ENCODE peak calls at places on chromosomes 7 and 10, in seven cellular contexts. One of them, this sample, is unnamed.

GRCh38 chr10:809671-810350 is 120.3 kb upstream of the DIP2C start:
- DNase-seq in naive thymus-derived CD8-positive, alpha-beta T cell: no peak
- DNase-seq in activated CD8-positive, alpha-beta memory T cell treated with anti-CD3 and anti-CD28 coated beads, Interleukin-2, amount 50 U/mL, for 48 hours: no peak
- DNase-seq in DMS153: no peak
- DNase-seq in myocyte: no peak
- DNase-seq in NCI-H345: no peak
- DNase-seq in posterior cingulate gyrus: no peak
- DNase-seq in this sample: no peak

GRCh38 chr7:13067036-13067435 is 379.6 kb downstream of the ARL4A start:
- DNase-seq in posterior cingulate gyrus: no peak
- DNase-seq in naive thymus-derived CD8-positive, alpha-beta T cell: no peak
- DNase-seq in NCI-H345: peak
- DNase-seq in myocyte: peak
- DNase-seq in activated CD8-positive, alpha-beta memory T cell treated with anti-CD3 and anti-CD28 coated beads, Interleukin-2, amount 50 U/mL, for 48 hours: no peak
- DNase-seq in DMS153: no peak
- DNase-seq in this sample: peak

GRCh38 chr7:4282434-4283223 is 399.5 kb upstream of the FOXK1 start:
- DNase-seq in myocyte: peak
- DNase-seq in activated CD8-positive, alpha-beta memory T cell treated with anti-CD3 and anti-CD28 coated beads, Interleukin-2, amount 50 U/mL, for 48 hours: no peak
- DNase-seq in NCI-H345: no peak
- DNase-seq in naive thymus-derived CD8-positive, alpha-beta T cell: no peak
- DNase-seq in DMS153: no peak
- DNase-seq in posterior cingulate gyrus: no peak
- DNase-seq in this sample: no peak

GRCh38 chr7:37377231-37377630 is 71.4 kb downstream of the ELMO1 start:
- DNase-seq in activated CD8-positive, alpha-beta memory T cell treated with anti-CD3 and anti-CD28 coated beads, Interleukin-2, amount 50 U/mL, for 48 hours: no peak
- DNase-seq in DMS153: no peak
- DNase-seq in naive thymus-derived CD8-positive, alpha-beta T cell: no peak
- DNase-seq in myocyte: no peak
- DNase-seq in posterior cingulate gyrus: no peak
- DNase-seq in NCI-H345: no peak
- DNase-seq in this sample: no peak

GRCh38 chr10:127928021-127928806 is 21.3 kb downstream of the PTPRE start:
- DNase-seq in NCI-H345: no peak
- DNase-seq in posterior cingulate gyrus: no peak
- DNase-seq in DMS153: no peak
- DNase-seq in naive thymus-derived CD8-positive, alpha-beta T cell: no peak
- DNase-seq in activated CD8-positive, alpha-beta memory T cell treated with anti-CD3 and anti-CD28 coated beads, Interleukin-2, amount 50 U/mL, for 48 hours: no peak
- DNase-seq in myocyte: no peak
- DNase-seq in this sample: no peak

GRCh38 chr7:155380986-155381851 is 76.7 kb upstream of the EN2 start:
- DNase-seq in myocyte: no peak
- DNase-seq in activated CD8-positive, alpha-beta memory T cell treated with anti-CD3 and anti-CD28 coated beads, Interleukin-2, amount 50 U/mL, for 48 hours: no peak
- DNase-seq in NCI-H345: no peak
- DNase-seq in posterior cingulate gyrus: no peak
- DNase-seq in DMS153: no peak
- DNase-seq in naive thymus-derived CD8-positive, alpha-beta T cell: no peak
- DNase-seq in this sample: no peak

GRCh38 chr10:63593576-63593975 is 72.4 kb downstream of the REEP3 start:
- DNase-seq in naive thymus-derived CD8-positive, alpha-beta T cell: no peak
- DNase-seq in NCI-H345: no peak
- DNase-seq in DMS153: no peak
- DNase-seq in activated CD8-positive, alpha-beta memory T cell treated with anti-CD3 and anti-CD28 coated beads, Interleukin-2, amount 50 U/mL, for 48 hours: no peak
- DNase-seq in posterior cingulate gyrus: no peak
- DNase-seq in myocyte: no peak
- DNase-seq in this sample: no peak

GRCh38 chr7:113154128-113154527 is 35.8 kb upstream of the SMIM30 start:
- DNase-seq in NCI-H345: no peak
- DNase-seq in myocyte: no peak
- DNase-seq in activated CD8-positive, alpha-beta memory T cell treated with anti-CD3 and anti-CD28 coated beads, Interleukin-2, amount 50 U/mL, for 48 hours: no peak
- DNase-seq in naive thymus-derived CD8-positive, alpha-beta T cell: no peak
- DNase-seq in DMS153: no peak
- DNase-seq in posterior cingulate gyrus: no peak
- DNase-seq in this sample: no peak

GRCh38 chr7:2996141-2996540 is 47.5 kb downstream of the CARD11 start:
- DNase-seq in naive thymus-derived CD8-positive, alpha-beta T cell: no peak
- DNase-seq in posterior cingulate gyrus: no peak
- DNase-seq in activated CD8-positive, alpha-beta memory T cell treated with anti-CD3 and anti-CD28 coated beads, Interleukin-2, amount 50 U/mL, for 48 hours: no peak
- DNase-seq in NCI-H345: peak
- DNase-seq in DMS153: no peak
- DNase-seq in myocyte: no peak
- DNase-seq in this sample: no peak

GRCh38 chr7:147088916-147089315 is 972.3 kb downstream of the CNTNAP2 start:
- DNase-seq in NCI-H345: peak
- DNase-seq in posterior cingulate gyrus: no peak
- DNase-seq in activated CD8-positive, alpha-beta memory T cell treated with anti-CD3 and anti-CD28 coated beads, Interleukin-2, amount 50 U/mL, for 48 hours: no peak
- DNase-seq in naive thymus-derived CD8-positive, alpha-beta T cell: no peak
- DNase-seq in myocyte: peak
- DNase-seq in DMS153: peak
- DNase-seq in this sample: no peak

GRCh38 chr7:157497744-157498541 is 161.1 kb downstream of the DNAJB6 start:
- DNase-seq in myocyte: no peak
- DNase-seq in naive thymus-derived CD8-positive, alpha-beta T cell: no peak
- DNase-seq in activated CD8-positive, alpha-beta memory T cell treated with anti-CD3 and anti-CD28 coated beads, Interleukin-2, amount 50 U/mL, for 48 hours: peak
- DNase-seq in NCI-H345: no peak
- DNase-seq in posterior cingulate gyrus: no peak
- DNase-seq in DMS153: no peak
- DNase-seq in this sample: peak

GRCh38 chr7:92034116-92034515 is 93.5 kb downstream of the AKAP9 start:
- DNase-seq in DMS153: no peak
- DNase-seq in myocyte: peak
- DNase-seq in activated CD8-positive, alpha-beta memory T cell treated with anti-CD3 and anti-CD28 coated beads, Interleukin-2, amount 50 U/mL, for 48 hours: no peak
- DNase-seq in NCI-H345: no peak
- DNase-seq in posterior cingulate gyrus: no peak
- DNase-seq in naive thymus-derived CD8-positive, alpha-beta T cell: no peak
- DNase-seq in this sample: no peak

GRCh38 chr7:106071999-106072714 is 40.0 kb downstream of the SYPL1 start:
- DNase-seq in posterior cingulate gyrus: no peak
- DNase-seq in NCI-H345: peak
- DNase-seq in activated CD8-positive, alpha-beta memory T cell treated with anti-CD3 and anti-CD28 coated beads, Interleukin-2, amount 50 U/mL, for 48 hours: no peak
- DNase-seq in naive thymus-derived CD8-positive, alpha-beta T cell: no peak
- DNase-seq in myocyte: no peak
- DNase-seq in DMS153: peak
- DNase-seq in this sample: peak

GRCh38 chr10:68224810-68225209 is 7.1 kb downstream of the ATOH7 start:
- DNase-seq in naive thymus-derived CD8-positive, alpha-beta T cell: no peak
- DNase-seq in activated CD8-positive, alpha-beta memory T cell treated with anti-CD3 and anti-CD28 coated beads, Interleukin-2, amount 50 U/mL, for 48 hours: no peak
- DNase-seq in DMS153: no peak
- DNase-seq in myocyte: no peak
- DNase-seq in posterior cingulate gyrus: no peak
- DNase-seq in NCI-H345: no peak
- DNase-seq in this sample: no peak

GRCh38 chr7:84237533-84238173 is 43.1 kb upstream of the SEMA3A start:
- DNase-seq in NCI-H345: no peak
- DNase-seq in myocyte: no peak
- DNase-seq in DMS153: no peak
- DNase-seq in naive thymus-derived CD8-positive, alpha-beta T cell: no peak
- DNase-seq in posterior cingulate gyrus: no peak
- DNase-seq in activated CD8-positive, alpha-beta memory T cell treated with anti-CD3 and anti-CD28 coated beads, Interleukin-2, amount 50 U/mL, for 48 hours: no peak
- DNase-seq in this sample: no peak

GRCh38 chr7:42186181-42186580 is 50.8 kb downstream of the GLI3 start:
- DNase-seq in DMS153: no peak
- DNase-seq in NCI-H345: no peak
- DNase-seq in activated CD8-positive, alpha-beta memory T cell treated with anti-CD3 and anti-CD28 coated beads, Interleukin-2, amount 50 U/mL, for 48 hours: no peak
- DNase-seq in posterior cingulate gyrus: no peak
- DNase-seq in naive thymus-derived CD8-positive, alpha-beta T cell: no peak
- DNase-seq in myocyte: no peak
- DNase-seq in this sample: no peak

GRCh38 chr10:34838366-34838900 is 23.3 kb upstream of the PARD3 start:
- DNase-seq in activated CD8-positive, alpha-beta memory T cell treated with anti-CD3 and anti-CD28 coated beads, Interleukin-2, amount 50 U/mL, for 48 hours: no peak
- DNase-seq in DMS153: no peak
- DNase-seq in naive thymus-derived CD8-positive, alpha-beta T cell: no peak
- DNase-seq in myocyte: no peak
- DNase-seq in posterior cingulate gyrus: no peak
- DNase-seq in NCI-H345: no peak
- DNase-seq in this sample: no peak

GRCh38 chr7:144738708-144739314 is 97.0 kb downstream of the TPK1 start:
- DNase-seq in posterior cingulate gyrus: no peak
- DNase-seq in naive thymus-derived CD8-positive, alpha-beta T cell: no peak
- DNase-seq in myocyte: peak
- DNase-seq in NCI-H345: peak
- DNase-seq in activated CD8-positive, alpha-beta memory T cell treated with anti-CD3 and anti-CD28 coated beads, Interleukin-2, amount 50 U/mL, for 48 hours: no peak
- DNase-seq in DMS153: peak
- DNase-seq in this sample: peak

GRCh38 chr7:140079121-140079536 is 16.4 kb upstream of the PARP12 start:
- DNase-seq in posterior cingulate gyrus: no peak
- DNase-seq in naive thymus-derived CD8-positive, alpha-beta T cell: no peak
- DNase-seq in activated CD8-positive, alpha-beta memory T cell treated with anti-CD3 and anti-CD28 coated beads, Interleukin-2, amount 50 U/mL, for 48 hours: no peak
- DNase-seq in NCI-H345: no peak
- DNase-seq in myocyte: peak
- DNase-seq in DMS153: peak
- DNase-seq in this sample: no peak

GRCh38 chr10:31418481-31418880 is 99.5 kb downstream of the ZEB1 start:
- DNase-seq in myocyte: no peak
- DNase-seq in DMS153: no peak
- DNase-seq in NCI-H345: no peak
- DNase-seq in activated CD8-positive, alpha-beta memory T cell treated with anti-CD3 and anti-CD28 coated beads, Interleukin-2, amount 50 U/mL, for 48 hours: no peak
- DNase-seq in naive thymus-derived CD8-positive, alpha-beta T cell: no peak
- DNase-seq in posterior cingulate gyrus: no peak
- DNase-seq in this sample: no peak

GRCh38 chr10:22630229-22631174 is 83.9 kb downstream of the PIP4K2A start:
- DNase-seq in NCI-H345: no peak
- DNase-seq in DMS153: no peak
- DNase-seq in activated CD8-positive, alpha-beta memory T cell treated with anti-CD3 and anti-CD28 coated beads, Interleukin-2, amount 50 U/mL, for 48 hours: no peak
- DNase-seq in naive thymus-derived CD8-positive, alpha-beta T cell: no peak
- DNase-seq in myocyte: no peak
- DNase-seq in posterior cingulate gyrus: no peak
- DNase-seq in this sample: no peak

GRCh38 chr10:34723746-34724145 is 91.3 kb downstream of the PARD3 start:
- DNase-seq in posterior cingulate gyrus: peak
- DNase-seq in activated CD8-positive, alpha-beta memory T cell treated with anti-CD3 and anti-CD28 coated beads, Interleukin-2, amount 50 U/mL, for 48 hours: no peak
- DNase-seq in naive thymus-derived CD8-positive, alpha-beta T cell: no peak
- DNase-seq in DMS153: peak
- DNase-seq in myocyte: peak
- DNase-seq in NCI-H345: peak
- DNase-seq in this sample: peak

GRCh38 chr10:131947631-131948347 is 33.9 kb downstream of the BNIP3 start:
- DNase-seq in DMS153: no peak
- DNase-seq in naive thymus-derived CD8-positive, alpha-beta T cell: no peak
- DNase-seq in myocyte: peak
- DNase-seq in activated CD8-positive, alpha-beta memory T cell treated with anti-CD3 and anti-CD28 coated beads, Interleukin-2, amount 50 U/mL, for 48 hours: no peak
- DNase-seq in NCI-H345: no peak
- DNase-seq in posterior cingulate gyrus: no peak
- DNase-seq in this sample: no peak

GRCh38 chr10:116676633-116677032 is 55.9 kb downstream of the PNLIPRP2 start:
- DNase-seq in NCI-H345: no peak
- DNase-seq in myocyte: no peak
- DNase-seq in posterior cingulate gyrus: no peak
- DNase-seq in naive thymus-derived CD8-positive, alpha-beta T cell: no peak
- DNase-seq in DMS153: no peak
- DNase-seq in activated CD8-positive, alpha-beta memory T cell treated with anti-CD3 and anti-CD28 coated beads, Interleukin-2, amount 50 U/mL, for 48 hours: no peak
- DNase-seq in this sample: no peak

GRCh38 chr7:130270947-130271790 is 4.5 kb downstream of the CPA2 start:
- DNase-seq in naive thymus-derived CD8-positive, alpha-beta T cell: no peak
- DNase-seq in activated CD8-positive, alpha-beta memory T cell treated with anti-CD3 and anti-CD28 coated beads, Interleukin-2, amount 50 U/mL, for 48 hours: no peak
- DNase-seq in DMS153: peak
- DNase-seq in myocyte: no peak
- DNase-seq in NCI-H345: no peak
- DNase-seq in posterior cingulate gyrus: no peak
- DNase-seq in this sample: peak

GRCh38 chr10:8379906-8380832 is 325.7 kb downstream of the GATA3 start:
- DNase-seq in DMS153: no peak
- DNase-seq in myocyte: no peak
- DNase-seq in posterior cingulate gyrus: no peak
- DNase-seq in NCI-H345: no peak
- DNase-seq in naive thymus-derived CD8-positive, alpha-beta T cell: no peak
- DNase-seq in activated CD8-positive, alpha-beta memory T cell treated with anti-CD3 and anti-CD28 coated beads, Interleukin-2, amount 50 U/mL, for 48 hours: no peak
- DNase-seq in this sample: no peak

GRCh38 chr7:98232799-98233198 is 19.2 kb downstream of the TECPR1 start:
- DNase-seq in naive thymus-derived CD8-positive, alpha-beta T cell: no peak
- DNase-seq in NCI-H345: no peak
- DNase-seq in posterior cingulate gyrus: no peak
- DNase-seq in activated CD8-positive, alpha-beta memory T cell treated with anti-CD3 and anti-CD28 coated beads, Interleukin-2, amount 50 U/mL, for 48 hours: no peak
- DNase-seq in DMS153: no peak
- DNase-seq in myocyte: peak
- DNase-seq in this sample: no peak

GRCh38 chr7:117008849-117009531 is 55.7 kb downstream of the ST7 start:
- DNase-seq in posterior cingulate gyrus: no peak
- DNase-seq in NCI-H345: no peak
- DNase-seq in myocyte: peak
- DNase-seq in naive thymus-derived CD8-positive, alpha-beta T cell: peak
- DNase-seq in DMS153: no peak
- DNase-seq in activated CD8-positive, alpha-beta memory T cell treated with anti-CD3 and anti-CD28 coated beads, Interleukin-2, amount 50 U/mL, for 48 hours: no peak
- DNase-seq in this sample: no peak

GRCh38 chr7:16747095-16747494 is 6.5 kb upstream of the TSPAN13 start:
- DNase-seq in posterior cingulate gyrus: no peak
- DNase-seq in activated CD8-positive, alpha-beta memory T cell treated with anti-CD3 and anti-CD28 coated beads, Interleukin-2, amount 50 U/mL, for 48 hours: no peak
- DNase-seq in NCI-H345: no peak
- DNase-seq in naive thymus-derived CD8-positive, alpha-beta T cell: no peak
- DNase-seq in DMS153: no peak
- DNase-seq in myocyte: peak
- DNase-seq in this sample: no peak